ENCODE peak calls at places on chromosome 16, in eight cellular contexts. S, J, N, U, E, Q, R and W are unnamed samples.

GRCh38 chr16:19177111-19177747 is 9.2 kb downstream of the SYT17 start:
- DNase-seq in N (peak), R (no peak), Q (no peak), U (no peak), J (no peak), S (no peak), E (no peak), W (no peak)

GRCh38 chr16:14018848-14019247 is 52.3 kb upstream of the MRTFB start:
- DNase-seq in J (no peak), E (no peak), Q (no peak), R (no peak), U (no peak), S (no peak), N (no peak), W (no peak)

GRCh38 chr16:86882586-86883280 is 304.4 kb downstream of the FOXL1 start:
- DNase-seq in Q (peak), U (no peak), J (peak), E (no peak), R (peak), S (peak), N (no peak), W (no peak)

GRCh38 chr16:77610496-77610895 is 111.8 kb upstream of the NUDT7 start:
- DNase-seq in U (no peak), E (no peak), R (no peak), Q (no peak), S (no peak), N (no peak), J (no peak), W (no peak)

GRCh38 chr16:53518550-53519416 is 15.8 kb upstream of the AKTIP start:
- DNase-seq in J (peak), S (no peak), N (peak), E (no peak), Q (peak), R (peak), U (no peak), W (no peak)

GRCh38 chr16:19874816-19875546 is 9.7 kb downstream of the GPRC5B start:
- DNase-seq in J (no peak), N (no peak), S (no peak), E (no peak), R (no peak), U (no peak), Q (no peak), W (no peak)

GRCh38 chr16:19005561-19006445 is 22.1 kb downstream of the TMC7 start:
- DNase-seq in J (peak), N (no peak), Q (no peak), R (peak), U (no peak), S (peak), E (no peak), W (no peak)

GRCh38 chr16:53094013-53094630 is 39.3 kb downstream of the CHD9 start:
- DNase-seq in S (peak), J (no peak), U (no peak), Q (no peak), R (no peak), N (peak), E (no peak), W (no peak)

GRCh38 chr16:67833418-67834241 is 8.5 kb upstream of the THAP11 start:
- DNase-seq in R (peak), E (peak), J (peak), N (peak), S (peak), Q (peak), U (peak), W (no peak)

GRCh38 chr16:80804061-80804450 is 342 bp downstream of the CDYL2 start:
- DNase-seq in R (peak), E (no peak), S (peak), U (peak), N (peak), Q (peak), J (peak), W (peak)

GRCh38 chr16:11256657-11257130 is 690 bp upstream of the SOCS1 start:
- DNase-seq in E (no peak), S (peak), N (no peak), U (peak), Q (no peak), R (peak), J (peak), W (no peak)

GRCh38 chr16:23609929-23610328 is 13.8 kb upstream of the NDUFAB1 start:
- DNase-seq in U (no peak), Q (no peak), E (no peak), J (no peak), R (no peak), S (no peak), N (no peak), W (no peak)

GRCh38 chr16:24609740-24610420 is 70.5 kb downstream of the RBBP6 start:
- DNase-seq in U (peak), Q (no peak), R (peak), J (peak), S (peak), N (peak), E (peak), W (no peak)

GRCh38 chr16:73427177-73427576 is 379.2 kb upstream of the ZFHX3 start:
- DNase-seq in S (no peak), Q (no peak), U (no peak), N (no peak), R (no peak), E (no peak), J (no peak), W (no peak)

GRCh38 chr16:69364088-69364487 is 12.5 kb upstream of the TMED6 start:
- DNase-seq in N (no peak), E (no peak), J (no peak), U (no peak), S (no peak), R (no peak), Q (no peak), W (no peak)

GRCh38 chr16:71526111-71526998 is at the start of gene CHST4:
- DNase-seq in Q (no peak), R (peak), U (no peak), N (peak), S (no peak), E (no peak), J (peak), W (no peak)

GRCh38 chr16:10878644-10879498 is 1.9 kb downstream of the CIITA start:
- DNase-seq in Q (no peak), J (peak), N (peak), E (no peak), S (peak), R (peak), U (peak), W (no peak)

GRCh38 chr16:19809121-19809635 is 75.5 kb downstream of the GPRC5B start:
- DNase-seq in E (no peak), R (peak), S (peak), N (no peak), U (no peak), Q (no peak), J (no peak), W (no peak)

GRCh38 chr16:27223701-27224100 is 20.4 kb downstream of the KDM8 start:
- DNase-seq in U (no peak), N (no peak), E (no peak), R (no peak), S (no peak), Q (no peak), J (no peak), W (no peak)

GRCh38 chr16:28504707-28505404 is 1.8 kb downstream of the IL27 start:
- DNase-seq in U (no peak), N (no peak), J (no peak), S (peak), Q (no peak), E (no peak), R (no peak), W (no peak)

GRCh38 chr16:57775661-57776469 is 26.4 kb downstream of the KIFC3 start:
- DNase-seq in N (peak), S (peak), R (no peak), J (peak), Q (no peak), U (no peak), E (no peak), W (no peak)

DNA sequence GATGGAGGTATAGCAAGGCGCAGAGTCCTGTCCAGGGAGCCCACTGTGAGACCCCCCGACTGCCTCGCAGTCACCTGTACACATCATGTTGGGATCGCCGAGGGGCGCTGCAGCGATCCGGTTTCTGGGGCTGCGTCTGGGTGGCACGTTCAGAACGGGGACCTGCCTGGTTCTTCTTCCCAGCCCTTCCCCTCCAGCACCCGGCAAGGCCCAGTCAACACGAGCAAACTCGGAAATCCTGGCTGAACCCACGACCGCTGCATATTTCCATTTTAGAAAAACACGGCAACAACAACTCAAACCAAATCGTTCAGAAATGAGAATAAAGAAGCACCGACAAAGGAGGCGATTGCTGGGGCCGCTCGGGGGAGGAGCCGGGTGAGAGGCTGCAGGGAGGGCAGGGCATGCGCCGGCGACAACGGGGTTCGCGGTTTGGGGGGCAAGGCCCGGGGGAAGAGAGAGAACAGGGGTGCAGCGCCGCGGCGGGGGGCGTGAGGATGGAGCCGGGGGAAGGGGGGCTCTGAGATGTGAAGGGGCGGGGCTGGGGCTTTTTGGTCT is 597 bp downstream of the HSDL1 start:
- DNase-seq in R (no peak), S (peak), N (peak), U (peak), E (no peak), Q (no peak), J (peak), W (no peak)
- TF ChIP-seq CTCF in R (no peak), S (no peak), N (no peak), U (no peak), E (no peak), Q (no peak), J (peak), W (no peak)

GRCh38 chr16:79287424-79287917 is 313.1 kb downstream of the MAF start:
- DNase-seq in J (no peak), U (no peak), N (no peak), S (no peak), Q (no peak), E (no peak), R (no peak), W (no peak)
- H3K4me3 ChIP-seq in J (no peak), U (peak), N (no peak), S (no peak), Q (no peak), E (peak), R (no peak), W (no peak)

DNA sequence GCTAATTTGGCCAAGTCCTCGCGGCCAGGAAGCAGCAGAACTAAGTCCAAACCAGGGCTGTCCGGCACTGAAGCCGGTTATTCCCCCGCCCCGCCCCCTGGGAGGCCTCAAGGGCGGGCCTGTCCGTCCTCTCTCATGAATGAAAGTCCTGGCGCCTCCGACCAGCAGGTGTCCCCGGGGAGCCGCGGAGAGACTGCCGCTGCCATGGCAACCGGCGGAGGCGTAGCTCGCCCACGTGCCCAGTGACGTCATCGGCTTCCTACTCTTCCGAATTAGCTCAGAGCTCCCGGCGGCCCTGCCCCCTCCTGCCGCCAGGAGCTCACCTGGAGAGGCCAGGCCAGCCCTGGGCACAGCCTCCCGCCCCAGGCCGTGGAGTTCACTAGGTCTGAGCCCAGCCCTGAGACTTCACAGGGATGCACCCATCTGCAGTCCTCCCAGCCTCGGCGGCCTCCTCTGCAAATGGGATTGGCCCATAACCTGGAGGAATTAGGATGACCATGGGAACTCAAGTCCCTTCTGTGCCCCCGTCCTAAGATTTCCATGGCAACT is 1.3 kb downstream of the SPATA2L start:
- DNase-seq in E (peak), N (peak), S (peak), J (peak), R (peak), Q (peak), U (peak), W (peak)
- TF ChIP-seq CTCF in E (peak), N (peak), S (peak), J (peak), R (peak), Q (peak), U (peak), W (peak)

GRCh38 chr16:1746693-1747195 is 24.6 kb downstream of the NME3 start:
- DNase-seq in N (no peak), J (no peak), R (peak), S (no peak), U (no peak), Q (no peak), E (no peak), W (no peak)

GRCh38 chr16:1743376-1744337 is 27.7 kb downstream of the NME3 start:
- DNase-seq in U (no peak), N (no peak), J (no peak), R (no peak), Q (no peak), E (no peak), S (no peak), W (no peak)

GRCh38 chr16:1744338-1744840 is 27.0 kb downstream of the NME3 start:
- DNase-seq in R (no peak), E (no peak), U (no peak), Q (no peak), J (no peak), S (no peak), N (no peak), W (no peak)

GRCh38 chr16:1745900-1746692 is 25.2 kb downstream of the NME3 start:
- DNase-seq in N (no peak), R (peak), E (no peak), J (peak), U (no peak), S (no peak), Q (no peak), W (peak)

GRCh38 chr16:1745181-1745899 is 26.0 kb downstream of the NME3 start:
- DNase-seq in S (no peak), Q (no peak), J (peak), U (no peak), N (no peak), R (peak), E (no peak), W (peak)
- H3K4me3 ChIP-seq in S (no peak), Q (no peak), J (no peak), U (no peak), N (no peak), R (no peak), E (no peak), W (no peak)

DNA sequence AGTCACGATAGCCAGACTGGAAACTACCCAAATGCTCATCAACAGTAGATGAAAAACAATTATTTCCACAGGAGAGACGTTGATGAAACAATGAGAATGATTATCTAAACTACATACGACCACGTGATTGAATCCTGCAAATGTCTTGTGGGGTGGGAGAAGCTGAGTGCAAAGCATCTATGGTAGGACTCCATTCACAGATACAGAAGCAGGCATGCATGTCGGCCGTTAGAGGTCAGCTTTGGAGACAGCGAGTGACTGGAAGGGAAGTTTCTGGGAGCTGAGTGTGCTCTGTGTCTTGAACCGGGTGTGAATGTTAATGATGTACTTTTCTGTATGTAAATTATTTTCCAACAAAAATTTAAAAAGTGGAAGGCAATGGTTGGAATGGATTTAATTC is 71.5 kb upstream of the DNAJA2 start:
- DNase-seq in N (no peak), Q (no peak), S (no peak), J (peak), R (peak), E (no peak), U (no peak), W (no peak)
- TF ChIP-seq CTCF in N (no peak), Q (no peak), S (no peak), J (no peak), R (no peak), E (peak), U (no peak), W (no peak)

GRCh38 chr16:84391151-84391873 is 23.0 kb downstream of the ATP2C2 start:
- DNase-seq in N (no peak), R (peak), E (no peak), S (no peak), J (peak), U (no peak), Q (no peak), W (no peak)

GRCh38 chr16:84396537-84397008 is 28.2 kb downstream of the ATP2C2 start:
- DNase-seq in U (no peak), N (no peak), J (no peak), S (no peak), R (peak), Q (no peak), E (no peak), W (no peak)

GRCh38 chr16:84397090-84397489 is 28.8 kb downstream of the ATP2C2 start:
- DNase-seq in N (no peak), S (no peak), U (no peak), Q (no peak), E (no peak), J (no peak), R (no peak), W (no peak)
- H3K4me3 ChIP-seq in N (no peak), S (no peak), U (no peak), Q (no peak), E (no peak), J (no peak), R (no peak), W (no peak)

GRCh38 chr16:88404769-88405168 is 22.0 kb downstream of the ZNF469 start:
- DNase-seq in Q (no peak), S (no peak), E (no peak), N (no peak), R (no peak), U (no peak), J (no peak), W (no peak)

GRCh38 chr16:88401604-88402246 is 19.0 kb downstream of the ZNF469 start:
- DNase-seq in U (no peak), J (no peak), N (no peak), E (no peak), S (no peak), R (no peak), Q (no peak), W (no peak)

GRCh38 chr16:88405325-88406060 is 22.7 kb downstream of the ZNF469 start:
- DNase-seq in U (no peak), Q (peak), N (no peak), S (no peak), R (peak), J (peak), E (no peak), W (no peak)

GRCh38 chr16:88402551-88402950 is 19.8 kb downstream of the ZNF469 start:
- DNase-seq in E (no peak), S (no peak), U (no peak), R (no peak), J (no peak), N (no peak), Q (no peak), W (no peak)

DNA sequence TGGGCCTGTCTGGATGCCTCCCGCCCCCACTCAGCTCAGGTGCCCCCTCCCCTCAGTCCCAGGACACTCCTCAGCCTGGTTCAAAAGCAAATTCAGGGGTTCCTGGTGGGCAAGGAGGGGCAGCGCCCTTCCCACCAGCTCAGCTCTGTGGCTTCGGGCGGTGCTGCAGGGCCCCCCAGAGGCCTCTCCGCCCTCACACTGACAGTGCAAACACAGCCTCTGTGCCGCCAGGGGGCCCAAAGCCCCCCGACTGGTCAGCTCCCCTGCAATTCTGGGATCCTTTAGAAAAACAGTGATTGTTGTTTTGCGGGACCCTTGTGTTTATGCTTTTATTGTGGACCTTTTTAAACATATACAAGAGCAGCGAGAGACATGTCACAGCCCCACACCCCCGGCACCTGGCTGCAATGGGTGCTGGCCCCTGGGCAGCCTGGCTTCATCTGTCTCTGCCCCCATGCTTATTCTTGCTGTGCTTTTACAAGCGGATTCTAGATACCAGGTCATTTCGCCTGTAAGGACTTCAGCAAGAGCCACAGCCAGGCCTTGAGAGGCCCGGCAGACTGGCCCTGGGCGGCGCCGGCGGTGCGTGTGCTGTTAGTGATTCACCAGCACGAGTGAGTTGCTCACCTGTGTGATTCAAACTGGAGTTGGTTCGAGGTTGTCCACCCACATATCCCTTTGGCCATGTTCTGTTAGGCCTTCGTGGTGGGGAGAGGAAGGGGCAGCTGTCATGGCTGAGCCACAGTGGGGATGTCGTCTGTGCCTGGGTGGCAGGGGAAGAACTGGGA is 21.2 kb downstream of the ZNF469 start:
- DNase-seq in E (no peak), U (no peak), J (no peak), N (no peak), R (peak), Q (no peak), S (no peak), W (no peak)
- TF ChIP-seq CTCF in E (no peak), U (no peak), J (no peak), N (no peak), R (no peak), Q (no peak), S (no peak), W (no peak)

DNA sequence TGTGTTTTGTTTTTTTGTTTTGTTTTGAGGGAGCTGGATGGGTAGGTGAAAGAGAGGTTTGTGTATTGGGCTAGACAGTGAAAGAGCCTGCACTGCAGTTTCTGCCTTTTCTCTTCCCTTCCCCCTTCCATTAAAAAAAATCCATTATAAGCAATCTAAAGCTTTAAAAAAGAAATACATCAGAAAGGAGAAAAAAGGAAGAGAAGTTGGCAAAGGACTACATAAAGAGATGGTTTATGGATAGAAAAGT is 10.7 kb upstream of the EEF2K start:
- DNase-seq in S (no peak), R (no peak), U (no peak), N (no peak), E (no peak), Q (no peak), J (no peak), W (no peak)
- H3K4me3 ChIP-seq in S (no peak), R (no peak), U (peak), N (peak), E (peak), Q (no peak), J (no peak), W (no peak)